ENCODE peak calls at places on chromosomes 7 and 10, in nine cellular contexts. H, F, W, J, Q, R, Z, A and L are unnamed samples.

GRCh38 chr7:28748934-28749584 is 209.1 kb downstream of the TRIL start:
- DNase-seq in H (no peak), F (no peak), W (no peak), J (no peak), Q (peak), R (no peak), Z (no peak), A (no peak), L (no peak)

GRCh38 chr10:120262857-120263547 is 194.0 kb upstream of the PLPP4 start:
- DNase-seq in H (no peak), F (no peak), W (no peak), J (no peak), Q (peak), R (no peak), Z (no peak), A (no peak), L (no peak)

GRCh38 chr7:104677587-104677986 is 336.4 kb upstream of the KMT2E start:
- DNase-seq in H (no peak), F (no peak), W (no peak), J (no peak), Q (no peak), R (no peak), Z (no peak), A (no peak), L (no peak)

GRCh38 chr10:114389429-114389828 is 14.9 kb downstream of the AFAP1L2 start:
- DNase-seq in H (no peak), F (peak), W (no peak), J (peak), Q (peak), R (no peak), Z (no peak), A (no peak), L (no peak)

GRCh38 chr10:131431978-131432690 is 120.6 kb upstream of the TCERG1L start:
- DNase-seq in H (no peak), F (no peak), W (no peak), J (no peak), Q (no peak), R (no peak), Z (no peak), A (no peak), L (no peak)

GRCh38 chr7:132244917-132245480 is 331.3 kb downstream of the PLXNA4 start:
- DNase-seq in H (no peak), F (no peak), W (no peak), J (no peak), Q (no peak), R (no peak), Z (no peak), A (no peak), L (no peak)

GRCh38 chr10:12587408-12587807 is 238.1 kb downstream of the CAMK1D start:
- DNase-seq in H (no peak), F (no peak), W (no peak), J (no peak), Q (peak), R (no peak), Z (no peak), A (no peak), L (no peak)

GRCh38 chr10:63237396-63237795 is 104.3 kb downstream of the NRBF2 start:
- DNase-seq in H (no peak), F (no peak), W (no peak), J (no peak), Q (peak), R (no peak), Z (no peak), A (no peak), L (no peak)

GRCh38 chr10:76624470-76624869 is 1013.1 kb downstream of the KCNMA1 start:
- DNase-seq in H (no peak), F (no peak), W (no peak), J (no peak), Q (peak), R (no peak), Z (no peak), A (no peak), L (no peak)

GRCh38 chr10:79070611-79071534 is 2.1 kb downstream of the ZMIZ1 start:
- DNase-seq in H (peak), F (peak), W (peak), J (peak), Q (peak), R (no peak), Z (peak), A (no peak), L (peak)

GRCh38 chr7:141497391-141497790 is 53.8 kb upstream of the AGK start:
- DNase-seq in H (no peak), F (no peak), W (no peak), J (no peak), Q (no peak), R (no peak), Z (no peak), A (no peak), L (no peak)

GRCh38 chr7:50205011-50205410 is 99.5 kb upstream of the IKZF1 start:
- DNase-seq in H (no peak), F (no peak), W (peak), J (no peak), Q (no peak), R (no peak), Z (no peak), A (no peak), L (no peak)

GRCh38 chr7:80725181-80725611 is 86.8 kb downstream of the CD36 start:
- DNase-seq in H (no peak), F (no peak), W (no peak), J (no peak), Q (no peak), R (no peak), Z (no peak), A (no peak), L (no peak)

GRCh38 chr10:59134785-59135184 is 41.7 kb upstream of the PHYHIPL start:
- DNase-seq in H (no peak), F (no peak), W (no peak), J (no peak), Q (no peak), R (no peak), Z (no peak), A (no peak), L (no peak)

GRCh38 chr7:706721-707120 is 19.8 kb upstream of the DNAAF5 start:
- DNase-seq in H (no peak), F (no peak), W (no peak), J (no peak), Q (no peak), R (no peak), Z (peak), A (no peak), L (no peak)

GRCh38 chr10:42754155-42755027 is 28.2 kb upstream of the BMS1 start:
- DNase-seq in H (peak), F (no peak), W (peak), J (peak), Q (no peak), R (no peak), Z (no peak), A (no peak), L (no peak)

GRCh38 chr7:93894426-93894825 is 3.9 kb upstream of the TFPI2 start:
- DNase-seq in H (no peak), F (no peak), W (no peak), J (no peak), Q (peak), R (no peak), Z (no peak), A (no peak), L (no peak)

GRCh38 chr7:46397591-46397990 is 476.5 kb upstream of the IGFBP3 start:
- DNase-seq in H (no peak), F (no peak), W (no peak), J (no peak), Q (peak), R (no peak), Z (no peak), A (no peak), L (no peak)

GRCh38 chr7:158587425-158588084 is at the start of gene PTPRN2:
- DNase-seq in H (peak), F (peak), W (peak), J (peak), Q (peak), R (peak), Z (peak), A (peak), L (peak)

GRCh38 chr10:102504179-102504975 is 605 bp downstream of the SUFU start:
- DNase-seq in H (peak), F (peak), W (peak), J (peak), Q (no peak), R (peak), Z (no peak), A (no peak), L (peak)

GRCh38 chr7:17952387-17952786 is 12.1 kb upstream of the SNX13 start:
- DNase-seq in H (no peak), F (no peak), W (no peak), J (no peak), Q (no peak), R (no peak), Z (no peak), A (no peak), L (no peak)

DNA sequence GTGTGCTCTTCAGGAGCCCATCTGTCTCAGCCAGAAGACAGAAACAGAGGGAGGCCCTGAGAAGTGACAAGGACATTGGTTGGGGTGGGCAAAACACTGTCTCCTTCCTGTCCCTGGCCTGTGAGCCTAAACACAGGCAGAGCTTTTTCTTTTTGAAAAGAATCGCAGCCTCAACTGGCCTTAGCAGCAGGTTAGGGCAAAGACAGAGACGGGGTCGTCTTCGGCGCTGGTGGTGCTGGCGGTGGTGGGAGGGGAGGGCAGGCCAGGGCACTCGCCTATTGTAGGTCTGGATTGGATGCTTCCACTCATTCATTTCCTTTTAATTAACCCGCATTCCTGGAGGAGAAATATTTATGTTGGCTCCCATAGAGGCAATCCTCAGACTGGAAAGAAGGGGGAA is 22.5 kb downstream of the WNT8B start:
- DNase-seq in H (no peak), F (no peak), W (peak), J (no peak), Q (no peak), R (no peak), Z (no peak), A (no peak), L (no peak)
- H3K27ac ChIP-seq in H (no peak), F (no peak), W (peak), J (no peak), Q (no peak), R (no peak), Z (no peak), A (no peak), L (no peak)

DNA sequence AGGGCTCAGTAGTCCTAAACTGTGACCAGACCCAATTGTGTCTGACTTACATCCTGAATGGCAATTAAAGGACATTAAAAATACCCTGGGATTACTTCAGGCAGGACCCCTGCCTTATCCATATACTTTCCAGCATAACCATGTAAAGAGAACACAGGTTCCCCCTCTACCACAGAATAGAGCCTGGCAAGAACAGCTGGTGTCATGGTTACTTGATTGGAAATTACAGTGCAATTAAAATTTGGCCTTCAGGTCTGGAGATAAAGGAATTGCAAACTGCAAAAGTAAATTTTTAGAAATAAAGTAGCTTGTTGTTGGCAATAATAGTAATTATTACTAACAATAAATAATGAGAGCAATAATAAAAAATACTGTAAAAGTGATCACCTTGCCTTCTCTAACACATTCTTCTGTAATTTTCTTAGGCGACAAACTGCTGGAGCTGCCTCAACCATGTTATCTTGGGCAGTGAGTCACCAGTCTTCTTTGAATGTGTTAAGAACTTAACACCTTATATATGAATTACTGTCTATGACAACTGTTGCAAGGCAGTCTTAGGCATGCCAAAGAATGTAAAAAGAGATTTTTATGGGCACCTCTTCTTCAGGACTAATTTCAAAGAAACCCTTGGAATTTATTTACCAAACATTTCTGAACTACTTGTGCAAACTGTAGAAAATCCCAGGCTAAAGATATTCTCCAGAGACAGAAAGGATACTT is 53.7 kb downstream of the HIBADH start:
- DNase-seq in H (no peak), F (no peak), W (no peak), J (no peak), Q (no peak), R (no peak), Z (no peak), A (no peak), L (no peak)
- H3K27ac ChIP-seq in H (no peak), F (no peak), W (no peak), J (no peak), Q (no peak), R (no peak), Z (no peak), A (no peak), L (no peak)

GRCh38 chr7:137195996-137196395 is 147.5 kb downstream of the PTN start:
- DNase-seq in H (no peak), F (no peak), W (no peak), J (no peak), Q (no peak), R (no peak), Z (no peak), A (no peak), L (no peak)
- H3K27ac ChIP-seq in H (no peak), F (no peak), W (no peak), J (no peak), Q (no peak), R (no peak), Z (no peak), A (no peak), L (no peak)

DNA sequence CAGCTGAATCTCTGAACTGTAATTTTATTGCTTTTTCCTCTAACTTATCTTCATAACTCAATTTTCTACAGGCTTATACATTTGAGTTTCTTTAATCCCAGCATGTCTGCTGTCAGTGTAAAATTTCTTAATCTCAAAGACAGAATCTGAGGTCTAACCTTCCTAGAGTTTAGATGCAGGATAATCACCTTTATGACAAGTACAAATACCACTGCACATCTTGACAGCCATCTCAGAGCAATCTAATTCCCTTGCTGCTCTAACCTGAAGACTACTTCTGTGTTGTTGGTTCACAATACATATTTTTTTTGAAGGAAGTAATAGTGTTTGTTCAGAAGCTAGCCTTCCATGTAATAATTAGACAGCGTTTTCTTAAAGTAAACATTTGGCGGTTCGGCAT is 424.2 kb upstream of the ZWINT start:
- DNase-seq in H (no peak), F (no peak), W (no peak), J (no peak), Q (no peak), R (no peak), Z (no peak), A (no peak), L (no peak)
- H3K27ac ChIP-seq in H (no peak), F (no peak), W (no peak), J (no peak), Q (no peak), R (no peak), Z (no peak), A (no peak), L (no peak)

GRCh38 chr10:123154943-123155505 is 822 bp downstream of the BUB3 start:
- DNase-seq in H (no peak), F (no peak), W (peak), J (peak), Q (peak), R (no peak), Z (no peak), A (no peak), L (no peak)
- H3K27ac ChIP-seq in H (peak), F (no peak), W (no peak), J (peak), Q (peak), R (peak), Z (no peak), A (no peak), L (no peak)

DNA sequence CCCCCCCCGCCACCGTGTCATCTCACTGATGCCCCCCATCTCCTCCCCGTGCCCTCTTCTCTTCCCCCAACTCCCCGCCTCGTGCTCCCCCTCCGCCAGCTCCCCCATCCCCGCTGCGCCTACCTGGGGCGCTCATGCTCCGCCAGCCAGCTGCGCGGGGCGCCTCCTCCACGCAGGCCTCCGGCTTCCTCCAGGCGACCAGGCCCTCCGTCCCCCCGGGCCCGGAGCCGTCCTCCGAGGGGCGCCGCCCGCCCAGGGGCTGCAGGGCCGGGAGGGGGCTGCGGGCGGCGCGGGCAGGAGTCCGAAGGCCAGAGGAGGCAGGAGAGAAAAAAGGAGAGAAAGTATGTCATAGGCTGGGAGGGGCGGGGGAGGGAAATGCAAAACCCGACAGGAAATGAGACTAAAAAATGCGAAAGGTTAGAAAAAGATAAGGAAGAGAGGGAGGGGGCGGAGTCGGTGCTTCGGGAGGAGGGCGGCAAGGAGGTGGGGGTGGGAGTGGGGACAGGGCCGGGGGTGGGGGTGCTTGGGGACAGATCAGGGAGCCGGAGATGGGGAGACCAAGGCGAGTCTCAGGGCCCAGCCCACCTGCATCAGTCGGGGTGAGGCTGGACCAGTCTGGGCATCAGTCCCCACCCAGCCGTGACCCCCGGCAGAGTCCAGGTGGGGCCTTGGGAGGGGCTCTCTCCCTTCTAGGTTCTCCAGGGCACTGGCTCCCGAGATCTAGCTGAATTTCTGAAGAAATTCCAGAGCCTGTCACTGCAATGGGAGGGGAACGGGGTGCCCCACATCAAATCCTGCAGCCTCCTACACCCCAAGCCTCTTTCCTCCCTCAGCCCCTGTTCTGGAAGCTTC is at the start of gene CARD11:
- DNase-seq in H (no peak), F (no peak), W (peak), J (no peak), Q (no peak), R (peak), Z (no peak), A (no peak), L (no peak)
- H3K27ac ChIP-seq in H (no peak), F (no peak), W (no peak), J (no peak), Q (no peak), R (peak), Z (no peak), A (no peak), L (no peak)

DNA sequence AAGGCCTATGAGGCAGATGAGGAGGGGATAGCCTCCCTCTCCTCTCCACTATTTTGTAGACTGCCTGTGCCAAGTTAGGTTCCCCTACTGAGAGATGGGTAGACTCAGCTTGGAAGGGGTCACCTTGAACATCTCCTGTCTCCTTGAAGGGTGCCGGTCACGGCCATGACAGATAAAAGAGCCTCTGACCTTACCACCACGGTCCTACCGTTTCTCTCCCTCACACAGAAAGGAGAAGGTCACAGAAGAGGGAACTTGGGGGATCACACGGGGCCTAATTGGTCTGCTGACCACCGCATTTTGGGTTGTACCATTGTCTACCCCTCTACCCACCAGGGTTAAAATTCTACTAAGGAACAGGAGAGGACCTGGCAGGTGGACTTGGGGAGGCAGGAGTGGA is 17.0 kb downstream of the PRSS2 start:
- DNase-seq in H (no peak), F (no peak), W (no peak), J (no peak), Q (no peak), R (no peak), Z (no peak), A (no peak), L (no peak)
- H3K27ac ChIP-seq in H (no peak), F (no peak), W (no peak), J (no peak), Q (no peak), R (peak), Z (no peak), A (no peak), L (no peak)

GRCh38 chr10:34713875-34714274 is 101.2 kb downstream of the PARD3 start:
- DNase-seq in H (no peak), F (no peak), W (no peak), J (no peak), Q (peak), R (no peak), Z (no peak), A (no peak), L (no peak)

GRCh38 chr10:34710391-34710751 is 104.7 kb downstream of the PARD3 start:
- DNase-seq in H (no peak), F (peak), W (no peak), J (peak), Q (peak), R (no peak), Z (no peak), A (no peak), L (no peak)

GRCh38 chr10:34707656-34708055 is 107.4 kb downstream of the PARD3 start:
- DNase-seq in H (no peak), F (no peak), W (no peak), J (no peak), Q (no peak), R (no peak), Z (no peak), A (no peak), L (no peak)

GRCh38 chr10:34711500-34711899 is 103.6 kb downstream of the PARD3 start:
- DNase-seq in H (no peak), F (no peak), W (no peak), J (peak), Q (no peak), R (no peak), Z (no peak), A (no peak), L (no peak)

DNA sequence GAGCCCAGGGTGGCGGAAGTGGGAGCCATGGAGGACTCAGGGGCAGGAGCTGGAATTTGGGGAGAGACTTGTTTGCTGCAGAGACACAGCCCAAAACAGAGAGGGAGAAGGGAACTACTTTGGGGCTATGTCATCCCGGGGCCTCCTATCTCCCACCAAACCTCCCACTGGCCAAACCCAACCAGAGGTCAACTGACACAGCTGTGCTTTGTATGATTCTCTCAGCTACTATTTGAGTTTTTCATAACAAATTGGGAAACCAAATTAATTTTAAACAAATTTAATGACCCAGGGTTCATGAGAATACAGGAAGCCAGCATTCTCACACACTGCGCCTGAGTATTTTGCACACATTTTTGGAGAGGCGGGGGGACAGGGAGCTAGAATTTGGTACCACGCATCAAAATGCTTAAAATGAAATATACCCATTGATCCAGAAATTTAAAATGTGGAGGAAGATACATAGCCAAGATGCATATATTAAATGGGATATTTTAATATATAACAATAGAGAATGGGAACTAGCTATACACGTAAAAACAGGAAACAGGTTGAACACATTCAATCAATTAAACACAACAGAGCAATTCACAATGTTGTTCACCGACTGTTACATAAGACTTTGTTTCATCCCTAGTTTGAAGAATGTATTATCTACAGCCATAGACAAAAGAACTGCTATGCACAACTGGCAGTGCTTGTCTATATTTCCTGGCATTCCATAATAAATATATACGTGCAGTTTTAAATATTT is 105.3 kb downstream of the PARD3 start:
- DNase-seq in H (no peak), F (no peak), W (no peak), J (peak), Q (no peak), R (no peak), Z (no peak), A (no peak), L (no peak)
- H3K27ac ChIP-seq in H (peak), F (peak), W (no peak), J (no peak), Q (peak), R (no peak), Z (no peak), A (no peak), L (no peak)